ENCODE peak calls at places on chromosomes 12 and 14, in eight cellular contexts. X is MM.1S; P is tibial nerve; F is transverse colon; E is SJCRH30; B is right atrium auricular region; S is stomach; H is CD8-positive, alpha-beta T cell. V is an unnamed sample.
A peak's percentile ranks its signal among the peaks of the same experiment; 100 is the strongest.

GRCh38 chr12:50925920-50926319 is 26.4 kb upstream of the HIGD1C start:
- DNase-seq in E (no peak), H (no peak), F (no peak), S (no peak), X (no peak), B (no peak), P (no peak), V (no peak)

GRCh38 chr12:57461904-57462306 is 2.3 kb downstream of the GLI1 start:
- DNase-seq in E (no peak), H (no peak), F (no peak), X (no peak), P (no peak), B (no peak), S (no peak), V (peak; percentile 37)

GRCh38 chr12:123808167-123808566 is 46.1 kb downstream of the DNAH10 start:
- DNase-seq in E (peak; percentile 24), F (no peak), H (no peak), B (no peak), S (no peak), X (no peak), P (no peak), V (no peak)

GRCh38 chr12:27412047-27412446 is 34.5 kb upstream of the SMCO2 start:
- DNase-seq in P (no peak), E (no peak), S (no peak), H (no peak), B (no peak), X (no peak), F (no peak), V (no peak)

GRCh38 chr14:100449225-100449987 is 126.3 kb downstream of the SLC25A47 start:
- DNase-seq in S (no peak), X (no peak), F (no peak), H (no peak), B (no peak), E (no peak), P (no peak), V (no peak)

GRCh38 chr12:88566430-88566829 is 13.8 kb downstream of the KITLG start:
- DNase-seq in X (no peak), E (no peak), F (peak; percentile 50), H (no peak), B (no peak), S (peak; percentile 44), P (no peak), V (no peak)

GRCh38 chr12:51714666-51715065 is 123.6 kb downstream of the SCN8A start:
- DNase-seq in B (no peak), P (no peak), X (no peak), E (no peak), F (no peak), H (no peak), S (no peak), V (no peak)

GRCh38 chr12:84842406-84843013 is 70.1 kb downstream of the SLC6A15 start:
- DNase-seq in S (no peak), F (no peak), B (no peak), X (peak; percentile 53), P (no peak), E (peak; percentile 65), H (no peak), V (peak; percentile 30)

GRCh38 chr12:58313091-58313855 is 371.9 kb downstream of the ATP23 start:
- DNase-seq in F (no peak), P (no peak), X (no peak), B (no peak), H (no peak), S (no peak), E (no peak), V (no peak)

GRCh38 chr12:116524964-116525379 is 34.2 kb upstream of the MAP1LC3B2 start:
- DNase-seq in E (peak; percentile 16), H (no peak), S (no peak), F (no peak), P (no peak), X (no peak), B (no peak), V (no peak)

GRCh38 chr12:97837401-97837800 is 374.8 kb downstream of the RMST start:
- DNase-seq in P (no peak), B (no peak), E (no peak), S (no peak), H (no peak), F (no peak), X (no peak), V (no peak)

GRCh38 chr12:63766498-63766897 is 13.2 kb upstream of the RXYLT1 start:
- DNase-seq in B (no peak), F (no peak), H (no peak), S (no peak), P (no peak), E (no peak), X (no peak), V (no peak)

GRCh38 chr12:65232490-65233077 is 45.9 kb upstream of the MSRB3 start:
- DNase-seq in S (no peak), H (no peak), B (no peak), F (no peak), X (peak; percentile 42), E (peak; percentile 20), P (no peak), V (peak; percentile 52)

GRCh38 chr14:23296012-23296777 is 6.5 kb downstream of the PPP1R3E start:
- DNase-seq in H (no peak), E (no peak), P (no peak), F (no peak), B (peak; percentile 52), X (no peak), S (no peak), V (no peak)

GRCh38 chr12:132622437-132623071 is 4.0 kb downstream of the P2RX2 start:
- DNase-seq in F (no peak), P (no peak), B (no peak), H (no peak), E (peak; percentile 21), S (no peak), X (no peak), V (peak; percentile 39)

GRCh38 chr12:92949466-92949865 is 20.4 kb upstream of the EEA1 start:
- DNase-seq in H (no peak), S (no peak), B (no peak), E (no peak), X (no peak), P (no peak), F (no peak), V (no peak)

GRCh38 chr14:99522457-99522891 is 41.3 kb downstream of the CCNK start:
- DNase-seq in S (no peak), F (no peak), E (peak; percentile 34), X (no peak), H (no peak), B (no peak), P (no peak), V (no peak)

GRCh38 chr14:34094384-34094783 is 143.5 kb upstream of the EGLN3 start:
- DNase-seq in S (no peak), B (no peak), P (no peak), H (no peak), E (no peak), F (no peak), X (no peak), V (no peak)

DNA sequence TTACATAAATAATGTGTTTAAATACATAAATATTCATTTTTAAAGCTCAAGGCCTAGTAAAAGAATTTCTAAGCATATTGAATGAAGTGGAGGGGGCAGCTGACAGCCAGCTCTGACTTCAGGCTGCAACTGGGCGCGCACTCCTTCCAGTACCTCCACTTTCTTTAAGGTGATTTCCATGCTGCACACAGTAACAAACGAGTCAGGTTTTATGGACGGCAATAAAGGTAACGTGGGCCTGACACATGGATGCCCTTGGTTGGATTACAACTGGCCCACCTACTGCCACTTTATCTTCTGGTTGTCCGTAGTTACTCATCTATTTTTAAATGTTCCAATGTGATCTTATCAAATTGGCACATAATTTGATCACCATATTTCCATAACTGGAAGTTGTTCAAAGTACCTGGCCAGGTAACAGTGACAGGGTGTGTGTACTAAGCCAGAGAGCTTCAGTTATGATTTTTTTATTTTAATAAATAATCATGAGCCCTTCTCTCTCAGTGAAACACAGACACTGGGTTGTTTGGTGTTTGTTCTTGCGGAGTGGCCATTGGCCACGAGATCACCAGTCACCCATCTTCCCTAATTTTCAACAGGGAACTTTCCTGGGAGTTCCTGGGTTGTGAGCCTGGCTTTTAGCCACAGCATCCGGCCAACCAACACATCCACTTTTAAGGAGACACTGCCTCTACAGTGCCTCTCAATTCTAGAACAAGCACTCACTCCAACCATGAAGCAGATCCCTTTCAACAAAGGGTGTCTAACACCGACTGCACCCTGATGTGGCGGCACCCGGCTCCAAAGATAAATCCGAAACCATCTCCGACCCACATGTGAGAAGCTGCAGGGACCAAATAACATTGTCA is 50.2 kb downstream of the FOXN3 start:
- DNase-seq in X (no peak), F (peak; percentile 67), S (no peak), B (peak; percentile 59), P (no peak), H (no peak), E (no peak), V (no peak)
- H3K4me3 ChIP-seq in X (no peak overlapping the region), F (no peak overlapping the region), S (peak overlapping the region; percentile 2), B (no peak overlapping the region), P (no peak overlapping the region), H (no peak overlapping the region), E (no peak overlapping the region), V (no peak overlapping the region)

DNA sequence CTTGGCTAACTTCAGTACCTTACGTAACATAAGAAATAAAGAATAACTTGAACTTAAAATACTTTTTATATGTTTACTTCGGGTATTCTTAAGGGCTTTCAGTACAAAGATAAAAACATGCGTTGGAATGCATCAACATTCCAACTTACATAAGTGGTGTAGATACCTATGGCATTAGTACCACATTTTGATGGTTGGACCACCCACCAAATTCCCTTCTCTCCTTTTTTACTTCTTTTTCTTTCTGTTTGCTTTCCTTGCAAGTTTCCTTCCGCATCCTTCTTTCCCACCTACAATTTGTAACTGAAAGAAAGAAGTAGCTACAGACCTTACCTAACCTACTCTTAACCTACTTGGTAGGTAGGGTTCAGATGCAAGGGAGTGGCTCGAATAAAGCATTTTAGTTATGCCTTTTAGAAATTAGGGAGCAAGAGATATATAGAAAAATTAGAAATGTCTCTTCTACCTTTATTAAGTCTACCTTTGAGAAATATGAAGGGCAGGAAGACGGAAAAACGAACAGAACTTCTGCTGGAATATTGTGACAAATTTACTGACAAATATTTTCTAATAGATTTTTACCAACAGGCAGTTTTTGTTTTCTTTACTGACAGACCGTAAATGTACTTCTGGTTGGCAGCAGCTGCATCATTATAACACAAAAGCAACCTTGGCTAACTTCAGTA is 2.1 kb upstream of the ARHGAP5 start:
- DNase-seq in H (no peak), F (no peak), X (no peak), S (no peak), P (no peak), E (no peak), B (no peak), V (no peak)
- H3K4me3 ChIP-seq in H (no peak overlapping the region), F (peak overlapping the region; percentile 91), X (no peak overlapping the region), S (no peak overlapping the region), P (peak overlapping the region; percentile 80), E (peak overlapping the region; percentile 98), B (peak overlapping the region; percentile 98), V (no peak overlapping the region)

DNA sequence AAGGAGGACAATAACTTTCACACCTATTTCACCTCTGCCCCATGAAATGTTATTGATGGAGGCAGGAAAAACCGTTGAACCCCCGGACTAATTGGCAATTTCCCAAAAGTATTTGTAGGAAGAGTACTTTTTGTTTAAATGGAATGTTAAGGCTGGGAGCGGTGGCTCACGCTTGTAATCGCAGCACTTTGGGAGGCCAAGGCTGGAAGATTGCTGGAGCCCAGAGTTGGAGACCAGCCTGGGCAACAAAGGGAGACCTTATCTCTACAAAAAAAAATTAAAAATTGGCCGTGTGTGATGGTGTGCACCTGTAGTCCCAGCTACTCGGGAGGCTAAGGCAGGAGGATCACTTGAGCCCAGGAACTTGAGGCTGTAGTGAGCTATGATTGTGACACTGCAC is 26.0 kb upstream of the SPTLC2 start:
- DNase-seq in S (no peak), X (no peak), H (no peak), B (no peak), F (no peak), E (no peak), P (no peak), V (no peak)
- H3K4me3 ChIP-seq in S (peak overlapping the region; percentile 48), X (peak overlapping the region; percentile 55), H (peak overlapping the region; percentile 65), B (peak overlapping the region; percentile 30), F (peak overlapping the region; percentile 28), E (no peak overlapping the region), P (peak overlapping the region; percentile 63), V (no peak overlapping the region)

GRCh38 chr12:8146416-8146771 is 10.4 kb upstream of the ZNF705A start:
- DNase-seq in S (no peak), X (no peak), B (no peak), H (no peak), E (no peak), P (no peak), F (no peak), V (no peak)
- H3K4me3 ChIP-seq in S (no peak overlapping the region), X (no peak overlapping the region), B (no peak overlapping the region), H (no peak overlapping the region), E (peak overlapping the region; percentile 57), P (no peak overlapping the region), F (no peak overlapping the region), V (no peak overlapping the region)